ENCODE peak calls at places on chromosomes 2 and 18, in nine cellular contexts. One of them, this sample, is unnamed.

GRCh38 chr2:156874707-156875106 is 382.8 kb upstream of the GALNT5 start:
- DNase-seq in astrocyte of the spinal cord: no peak
- DNase-seq in coronary artery: no peak
- DNase-seq in sigmoid colon: no peak
- DNase-seq in osteocyte: no peak
- DNase-seq in AG09319: no peak
- DNase-seq in cardiac muscle cell: no peak
- DNase-seq in right lobe of liver: no peak
- DNase-seq in GM20000: no peak
- DNase-seq in this sample: no peak

GRCh38 chr2:120224256-120224655 is 1.1 kb upstream of the TMEM185B start:
- DNase-seq in coronary artery: peak; percentile 71
- DNase-seq in GM20000: no peak
- DNase-seq in AG09319: no peak
- DNase-seq in right lobe of liver: no peak
- DNase-seq in cardiac muscle cell: no peak
- DNase-seq in osteocyte: no peak
- DNase-seq in sigmoid colon: no peak
- DNase-seq in astrocyte of the spinal cord: no peak
- DNase-seq in this sample: no peak

GRCh38 chr2:162226836-162227235 is 16.4 kb downstream of the FAP start:
- DNase-seq in coronary artery: no peak
- DNase-seq in osteocyte: no peak
- DNase-seq in sigmoid colon: no peak
- DNase-seq in cardiac muscle cell: peak; percentile 40
- DNase-seq in right lobe of liver: no peak
- DNase-seq in astrocyte of the spinal cord: no peak
- DNase-seq in GM20000: no peak
- DNase-seq in AG09319: no peak
- DNase-seq in this sample: no peak

GRCh38 chr2:159185401-159186130 is 100.9 kb downstream of the WDSUB1 start:
- DNase-seq in coronary artery: no peak
- DNase-seq in sigmoid colon: no peak
- DNase-seq in AG09319: no peak
- DNase-seq in cardiac muscle cell: peak; percentile 65
- DNase-seq in astrocyte of the spinal cord: peak; percentile 97
- DNase-seq in right lobe of liver: no peak
- DNase-seq in GM20000: peak; percentile 48
- DNase-seq in osteocyte: no peak
- DNase-seq in this sample: no peak

GRCh38 chr2:221323513-221323912 is 248.6 kb downstream of the EPHA4 start:
- DNase-seq in cardiac muscle cell: no peak
- DNase-seq in coronary artery: no peak
- DNase-seq in right lobe of liver: no peak
- DNase-seq in osteocyte: no peak
- DNase-seq in sigmoid colon: no peak
- DNase-seq in GM20000: no peak
- DNase-seq in AG09319: no peak
- DNase-seq in astrocyte of the spinal cord: no peak
- DNase-seq in this sample: no peak

GRCh38 chr2:26043862-26044736 is 10.2 kb downstream of the RAB10 start:
- DNase-seq in osteocyte: no peak
- DNase-seq in AG09319: peak; percentile 11
- DNase-seq in right lobe of liver: peak; percentile 72
- DNase-seq in GM20000: peak; percentile 43
- DNase-seq in cardiac muscle cell: peak; percentile 59
- DNase-seq in coronary artery: no peak
- DNase-seq in astrocyte of the spinal cord: peak; percentile 14
- DNase-seq in sigmoid colon: no peak
- DNase-seq in this sample: no peak

GRCh38 chr2:240704651-240705050 is 13.0 kb downstream of the AQP12A start:
- DNase-seq in astrocyte of the spinal cord: no peak
- DNase-seq in sigmoid colon: no peak
- DNase-seq in osteocyte: no peak
- DNase-seq in GM20000: no peak
- DNase-seq in right lobe of liver: peak; percentile 14
- DNase-seq in cardiac muscle cell: no peak
- DNase-seq in AG09319: no peak
- DNase-seq in coronary artery: no peak
- DNase-seq in this sample: no peak

GRCh38 chr2:156800065-156800556 is 363.9 kb downstream of the GPD2 start:
- DNase-seq in sigmoid colon: no peak
- DNase-seq in AG09319: no peak
- DNase-seq in coronary artery: no peak
- DNase-seq in cardiac muscle cell: no peak
- DNase-seq in osteocyte: no peak
- DNase-seq in GM20000: no peak
- DNase-seq in right lobe of liver: no peak
- DNase-seq in astrocyte of the spinal cord: no peak
- DNase-seq in this sample: no peak

GRCh38 chr18:69257861-69258458 is 142.7 kb upstream of the DOK6 start:
- DNase-seq in astrocyte of the spinal cord: peak; percentile 73
- DNase-seq in cardiac muscle cell: peak; percentile 93
- DNase-seq in osteocyte: no peak
- DNase-seq in AG09319: peak; percentile 72
- DNase-seq in coronary artery: no peak
- DNase-seq in right lobe of liver: no peak
- DNase-seq in sigmoid colon: no peak
- DNase-seq in GM20000: no peak
- DNase-seq in this sample: no peak

GRCh38 chr2:54041135-54041534 is 70.3 kb upstream of the PSME4 start:
- DNase-seq in cardiac muscle cell: no peak
- DNase-seq in coronary artery: no peak
- DNase-seq in osteocyte: no peak
- DNase-seq in AG09319: no peak
- DNase-seq in GM20000: no peak
- DNase-seq in sigmoid colon: no peak
- DNase-seq in astrocyte of the spinal cord: no peak
- DNase-seq in right lobe of liver: no peak
- DNase-seq in this sample: no peak

GRCh38 chr18:24757134-24757533 is 296.7 kb downstream of the HRH4 start:
- DNase-seq in right lobe of liver: no peak
- DNase-seq in GM20000: no peak
- DNase-seq in AG09319: no peak
- DNase-seq in coronary artery: no peak
- DNase-seq in cardiac muscle cell: no peak
- DNase-seq in osteocyte: no peak
- DNase-seq in astrocyte of the spinal cord: no peak
- DNase-seq in sigmoid colon: no peak
- DNase-seq in this sample: no peak

GRCh38 chr2:172726172-172726735 is 9.4 kb upstream of the RAPGEF4 start:
- DNase-seq in coronary artery: no peak
- DNase-seq in osteocyte: no peak
- DNase-seq in sigmoid colon: no peak
- DNase-seq in right lobe of liver: peak; percentile 65
- DNase-seq in astrocyte of the spinal cord: peak; percentile 54
- DNase-seq in AG09319: no peak
- DNase-seq in GM20000: no peak
- DNase-seq in cardiac muscle cell: peak; percentile 72
- DNase-seq in this sample: no peak

GRCh38 chr2:186639939-186640338 is 50.1 kb downstream of the ITGAV start:
- DNase-seq in AG09319: no peak
- DNase-seq in sigmoid colon: no peak
- DNase-seq in osteocyte: no peak
- DNase-seq in astrocyte of the spinal cord: no peak
- DNase-seq in GM20000: peak; percentile 14
- DNase-seq in cardiac muscle cell: no peak
- DNase-seq in right lobe of liver: no peak
- DNase-seq in coronary artery: no peak
- DNase-seq in this sample: no peak

GRCh38 chr2:26298638-26299393 is 47.1 kb upstream of the SELENOI start:
- DNase-seq in right lobe of liver: peak; percentile 39
- DNase-seq in GM20000: peak; percentile 32
- DNase-seq in osteocyte: no peak
- DNase-seq in astrocyte of the spinal cord: peak; percentile 48
- DNase-seq in AG09319: peak; percentile 30
- DNase-seq in sigmoid colon: peak; percentile 84
- DNase-seq in coronary artery: peak; percentile 78
- DNase-seq in cardiac muscle cell: peak; percentile 62
- DNase-seq in this sample: no peak

GRCh38 chr2:164898475-164898874 is 56.9 kb downstream of the SLC38A11 start:
- DNase-seq in right lobe of liver: no peak
- DNase-seq in cardiac muscle cell: peak; percentile 75
- DNase-seq in sigmoid colon: no peak
- DNase-seq in AG09319: no peak
- DNase-seq in GM20000: no peak
- DNase-seq in coronary artery: no peak
- DNase-seq in astrocyte of the spinal cord: peak; percentile 69
- DNase-seq in osteocyte: no peak
- DNase-seq in this sample: no peak

GRCh38 chr2:156935611-156936010 is 321.9 kb upstream of the GALNT5 start:
- DNase-seq in right lobe of liver: no peak
- DNase-seq in osteocyte: no peak
- DNase-seq in astrocyte of the spinal cord: peak; percentile 17
- DNase-seq in GM20000: no peak
- DNase-seq in cardiac muscle cell: no peak
- DNase-seq in sigmoid colon: no peak
- DNase-seq in coronary artery: no peak
- DNase-seq in AG09319: no peak
- DNase-seq in this sample: no peak

GRCh38 chr2:178800510-178800909 is 6.7 kb downstream of the TTN start:
- DNase-seq in GM20000: no peak
- DNase-seq in right lobe of liver: no peak
- DNase-seq in coronary artery: no peak
- DNase-seq in osteocyte: no peak
- DNase-seq in astrocyte of the spinal cord: no peak
- DNase-seq in AG09319: no peak
- DNase-seq in sigmoid colon: no peak
- DNase-seq in cardiac muscle cell: no peak
- DNase-seq in this sample: no peak

GRCh38 chr18:47215554-47216138 is 35.8 kb downstream of the SKOR2 start:
- DNase-seq in right lobe of liver: no peak
- DNase-seq in astrocyte of the spinal cord: peak; percentile 52
- DNase-seq in GM20000: peak; percentile 23
- DNase-seq in osteocyte: no peak
- DNase-seq in cardiac muscle cell: peak; percentile 78
- DNase-seq in AG09319: peak; percentile 19
- DNase-seq in sigmoid colon: no peak
- DNase-seq in coronary artery: no peak
- DNase-seq in this sample: no peak
- TF ChIP-seq CTCF in right lobe of liver: peak; percentile 62
- TF ChIP-seq CTCF in astrocyte of the spinal cord: peak; percentile 63
- TF ChIP-seq CTCF in GM20000: no peak
- TF ChIP-seq CTCF in osteocyte: peak; percentile 65
- TF ChIP-seq CTCF in cardiac muscle cell: peak; percentile 70
- TF ChIP-seq CTCF in AG09319: peak; percentile 49
- TF ChIP-seq CTCF in sigmoid colon: no peak
- TF ChIP-seq CTCF in coronary artery: no peak
- TF ChIP-seq CTCF in this sample: no peak

DNA sequence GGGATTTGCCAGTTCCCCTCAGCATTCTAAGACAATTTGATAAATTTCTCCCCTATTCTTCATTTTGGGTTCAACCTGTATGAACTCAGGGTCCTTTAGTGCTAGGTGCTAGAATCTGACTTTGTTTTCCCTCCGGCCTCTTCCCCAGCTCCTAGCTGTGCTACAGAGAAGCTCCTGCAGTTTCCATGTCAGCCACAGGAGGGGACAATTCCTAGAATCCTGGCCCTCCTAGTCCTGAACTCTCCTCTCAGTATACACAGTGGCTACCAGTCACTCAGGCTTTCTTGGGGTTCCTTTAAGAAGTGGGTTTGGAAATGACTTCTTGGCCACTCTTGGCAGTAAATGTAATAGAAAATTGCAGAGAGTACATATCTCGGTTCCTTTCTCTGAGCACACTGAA is 4.9 kb upstream of the CHST10 start:
- DNase-seq in right lobe of liver: no peak
- DNase-seq in AG09319: no peak
- DNase-seq in GM20000: no peak
- DNase-seq in osteocyte: no peak
- DNase-seq in sigmoid colon: no peak
- DNase-seq in cardiac muscle cell: peak; percentile 55
- DNase-seq in coronary artery: no peak
- DNase-seq in astrocyte of the spinal cord: peak; percentile 33
- DNase-seq in this sample: no peak
- TF ChIP-seq CTCF in right lobe of liver: peak; percentile 43
- TF ChIP-seq CTCF in AG09319: peak; percentile 55
- TF ChIP-seq CTCF in GM20000: no peak
- TF ChIP-seq CTCF in osteocyte: peak; percentile 57
- TF ChIP-seq CTCF in sigmoid colon: no peak
- TF ChIP-seq CTCF in cardiac muscle cell: peak; percentile 74
- TF ChIP-seq CTCF in coronary artery: no peak
- TF ChIP-seq CTCF in astrocyte of the spinal cord: peak; percentile 80
- TF ChIP-seq CTCF in this sample: peak; percentile 59

DNA sequence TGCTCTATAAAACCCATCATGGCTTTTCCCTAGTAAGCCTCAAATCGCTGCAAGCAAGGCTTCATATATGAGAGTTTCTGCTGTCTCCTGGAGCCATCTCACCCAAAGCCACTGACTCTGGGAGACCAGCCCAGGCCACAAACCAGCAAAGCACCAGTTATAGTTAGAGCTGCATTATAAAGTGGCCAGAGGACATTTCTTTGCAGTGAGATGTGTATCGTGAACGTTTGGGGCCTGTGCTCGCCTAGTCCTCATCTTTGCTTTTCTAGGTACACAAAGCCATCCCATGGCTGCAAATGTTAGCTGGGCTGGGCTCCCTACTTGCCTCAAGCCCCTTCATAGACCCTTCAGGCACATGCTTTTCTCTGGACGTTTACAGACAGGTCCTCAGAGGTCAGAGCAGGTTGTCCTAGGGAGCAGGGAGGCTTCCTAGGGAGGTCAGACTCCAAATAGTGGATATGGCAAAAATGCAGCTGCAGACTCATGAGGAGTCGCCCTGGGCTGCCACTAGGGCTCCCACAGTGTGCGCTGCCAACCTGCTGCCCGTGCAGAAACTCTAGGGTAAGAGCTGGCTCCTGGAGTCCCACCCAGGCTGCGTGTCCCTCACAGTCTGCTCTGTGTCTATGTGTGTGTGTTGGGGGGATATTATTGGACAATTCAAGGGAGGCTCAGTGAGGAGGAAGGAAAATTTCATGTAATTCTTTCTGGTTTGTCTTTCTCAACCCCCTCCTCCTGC is 141.0 kb downstream of the RPIA start:
- DNase-seq in cardiac muscle cell: no peak
- DNase-seq in AG09319: no peak
- DNase-seq in osteocyte: no peak
- DNase-seq in right lobe of liver: no peak
- DNase-seq in coronary artery: no peak
- DNase-seq in sigmoid colon: no peak
- DNase-seq in astrocyte of the spinal cord: no peak
- DNase-seq in GM20000: no peak
- DNase-seq in this sample: no peak
- TF ChIP-seq CTCF in cardiac muscle cell: no peak
- TF ChIP-seq CTCF in AG09319: no peak
- TF ChIP-seq CTCF in osteocyte: no peak
- TF ChIP-seq CTCF in right lobe of liver: no peak
- TF ChIP-seq CTCF in coronary artery: no peak
- TF ChIP-seq CTCF in sigmoid colon: no peak
- TF ChIP-seq CTCF in astrocyte of the spinal cord: no peak
- TF ChIP-seq CTCF in GM20000: peak; percentile 4
- TF ChIP-seq CTCF in this sample: no peak

DNA sequence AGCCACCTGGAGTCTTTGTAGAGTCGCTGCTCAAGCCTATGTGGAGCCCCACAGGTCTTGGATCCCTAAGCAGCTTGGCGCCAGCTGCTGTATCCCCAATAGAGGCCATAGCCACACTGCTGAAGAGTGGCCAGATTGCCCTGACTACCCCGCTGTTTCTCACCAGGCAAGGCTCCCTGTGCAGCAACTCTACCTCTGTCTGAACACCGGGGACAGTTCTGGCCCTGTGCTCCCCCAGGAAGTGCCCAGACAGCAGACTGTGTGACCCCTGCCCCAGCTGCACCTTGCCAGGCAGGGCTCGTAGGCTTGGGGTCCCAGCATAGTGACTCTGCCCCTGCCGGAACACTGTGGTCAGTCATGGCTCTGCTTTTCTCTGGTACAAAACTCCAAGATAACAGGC is 53.5 kb upstream of the GALNT13 start:
- DNase-seq in AG09319: no peak
- DNase-seq in astrocyte of the spinal cord: no peak
- DNase-seq in cardiac muscle cell: no peak
- DNase-seq in sigmoid colon: peak; percentile 47
- DNase-seq in right lobe of liver: no peak
- DNase-seq in osteocyte: no peak
- DNase-seq in coronary artery: no peak
- DNase-seq in GM20000: no peak
- DNase-seq in this sample: no peak
- TF ChIP-seq CTCF in AG09319: no peak
- TF ChIP-seq CTCF in astrocyte of the spinal cord: no peak
- TF ChIP-seq CTCF in cardiac muscle cell: no peak
- TF ChIP-seq CTCF in sigmoid colon: no peak
- TF ChIP-seq CTCF in right lobe of liver: no peak
- TF ChIP-seq CTCF in osteocyte: no peak
- TF ChIP-seq CTCF in coronary artery: no peak
- TF ChIP-seq CTCF in GM20000: no peak
- TF ChIP-seq CTCF in this sample: no peak